ENCODE peak calls at places on chromosomes 7 and 10, in four cellular contexts. One of them, this sample, is unnamed.

GRCh38 chr10:46296629-46297275 is 10.0 kb downstream of the ANTXRL start:
- DNase-seq in A549: no peak
- DNase-seq in HepG2: no peak
- DNase-seq in cardiac muscle cell: no peak
- DNase-seq in this sample: no peak

GRCh38 chr7:96169439-96169838 is 152.5 kb downstream of the SLC25A13 start:
- DNase-seq in A549: no peak
- DNase-seq in HepG2: no peak
- DNase-seq in cardiac muscle cell: no peak
- DNase-seq in this sample: peak; percentile 53

GRCh38 chr10:47261121-47261520 is 38.9 kb upstream of the GDF10 start:
- DNase-seq in A549: no peak
- DNase-seq in HepG2: no peak
- DNase-seq in cardiac muscle cell: no peak
- DNase-seq in this sample: no peak

GRCh38 chr10:27724287-27724686 is 21.3 kb downstream of the MKX start:
- DNase-seq in A549: no peak
- DNase-seq in HepG2: no peak
- DNase-seq in cardiac muscle cell: peak; percentile 22
- DNase-seq in this sample: no peak

GRCh38 chr10:70355234-70356021 is 27.0 kb downstream of the LRRC20 start:
- DNase-seq in A549: no peak
- DNase-seq in HepG2: no peak
- DNase-seq in cardiac muscle cell: no peak
- DNase-seq in this sample: no peak

GRCh38 chr10:119022846-119023552 is 6.5 kb upstream of the NANOS1 start:
- DNase-seq in A549: no peak
- DNase-seq in HepG2: no peak
- DNase-seq in cardiac muscle cell: no peak
- DNase-seq in this sample: no peak

GRCh38 chr10:80582561-80582960 is 44.9 kb downstream of the SH2D4B start:
- DNase-seq in A549: no peak
- DNase-seq in HepG2: no peak
- DNase-seq in cardiac muscle cell: no peak
- DNase-seq in this sample: no peak

GRCh38 chr7:18109762-18110161 is 82.1 kb upstream of the PRPS1L1 start:
- DNase-seq in A549: no peak
- DNase-seq in HepG2: no peak
- DNase-seq in cardiac muscle cell: no peak
- DNase-seq in this sample: no peak

GRCh38 chr7:83410989-83411591 is 237.8 kb downstream of the SEMA3E start:
- DNase-seq in A549: peak; percentile 63
- DNase-seq in HepG2: peak; percentile 28
- DNase-seq in cardiac muscle cell: peak; percentile 61
- DNase-seq in this sample: peak; percentile 15

GRCh38 chr10:49404321-49404878 is 8.5 kb upstream of the DRGX start:
- DNase-seq in A549: no peak
- DNase-seq in HepG2: no peak
- DNase-seq in cardiac muscle cell: no peak
- DNase-seq in this sample: no peak

GRCh38 chr7:27890205-27890849 is 150.4 kb downstream of the TAX1BP1 start:
- DNase-seq in A549: no peak
- DNase-seq in HepG2: no peak
- DNase-seq in cardiac muscle cell: no peak
- DNase-seq in this sample: no peak

GRCh38 chr7:27885652-27886051 is 145.7 kb downstream of the TAX1BP1 start:
- DNase-seq in A549: no peak
- DNase-seq in HepG2: no peak
- DNase-seq in cardiac muscle cell: no peak
- DNase-seq in this sample: no peak

GRCh38 chr7:27895553-27895952 is 155.6 kb downstream of the TAX1BP1 start:
- DNase-seq in A549: no peak
- DNase-seq in HepG2: no peak
- DNase-seq in cardiac muscle cell: no peak
- DNase-seq in this sample: no peak

DNA sequence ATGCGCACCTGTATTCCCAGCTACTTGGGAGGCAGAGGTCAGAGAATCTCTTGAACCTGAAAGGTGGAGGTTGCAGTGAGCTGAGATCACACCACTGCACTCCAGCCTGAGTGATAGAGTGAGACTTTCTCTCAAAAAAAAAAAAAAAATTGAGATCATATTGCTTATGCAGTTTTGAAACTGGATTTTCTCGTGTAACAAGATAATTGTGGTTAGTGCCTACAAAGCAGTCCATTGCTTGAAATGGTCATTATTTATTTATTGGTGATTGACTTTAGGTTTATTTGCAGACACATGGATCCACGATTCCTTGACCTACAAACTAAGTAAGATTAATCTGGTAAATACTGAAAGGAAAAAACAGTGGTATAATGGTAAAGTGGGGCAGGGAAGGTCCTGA is 149.8 kb downstream of the TAX1BP1 start:
- DNase-seq in A549: no peak
- DNase-seq in HepG2: no peak
- DNase-seq in cardiac muscle cell: no peak
- DNase-seq in this sample: no peak
- H3K4me3 ChIP-seq in A549: no peak overlapping the region
- H3K4me3 ChIP-seq in HepG2: no peak overlapping the region
- H3K4me3 ChIP-seq in cardiac muscle cell: no peak overlapping the region
- H3K4me3 ChIP-seq in this sample: no peak overlapping the region

GRCh38 chr7:2840458-2840857 is 3.6 kb downstream of the GNA12 start:
- DNase-seq in A549: no peak
- DNase-seq in HepG2: no peak
- DNase-seq in cardiac muscle cell: no peak
- DNase-seq in this sample: no peak

GRCh38 chr7:2843711-2844152 is 376 bp downstream of the GNA12 start:
- DNase-seq in A549: peak; percentile 31
- DNase-seq in HepG2: no peak
- DNase-seq in cardiac muscle cell: no peak
- DNase-seq in this sample: peak; percentile 46

GRCh38 chr7:2843191-2843685 is 870 bp downstream of the GNA12 start:
- DNase-seq in A549: no peak
- DNase-seq in HepG2: no peak
- DNase-seq in cardiac muscle cell: no peak
- DNase-seq in this sample: no peak

GRCh38 chr7:2844153-2845077 is at the start of gene GNA12:
- DNase-seq in A549: peak; percentile 98
- DNase-seq in HepG2: peak; percentile 98
- DNase-seq in cardiac muscle cell: peak; percentile 99
- DNase-seq in this sample: peak; percentile 99

GRCh38 chr7:2841907-2842306 is 2.2 kb downstream of the GNA12 start:
- DNase-seq in A549: no peak
- DNase-seq in HepG2: no peak
- DNase-seq in cardiac muscle cell: no peak
- DNase-seq in this sample: no peak
- TF ChIP-seq CTCF in A549: no peak
- TF ChIP-seq CTCF in HepG2: no peak
- TF ChIP-seq CTCF in cardiac muscle cell: no peak
- TF ChIP-seq CTCF in this sample: no peak

GRCh38 chr7:71566376-71566775 is 434.4 kb downstream of the GALNT17 start:
- DNase-seq in A549: no peak
- DNase-seq in HepG2: no peak
- DNase-seq in cardiac muscle cell: no peak
- DNase-seq in this sample: no peak

GRCh38 chr7:71566991-71567390 is 435.0 kb downstream of the GALNT17 start:
- DNase-seq in A549: no peak
- DNase-seq in HepG2: no peak
- DNase-seq in cardiac muscle cell: no peak
- DNase-seq in this sample: no peak

GRCh38 chr7:71559214-71559613 is 427.3 kb downstream of the GALNT17 start:
- DNase-seq in A549: no peak
- DNase-seq in HepG2: no peak
- DNase-seq in cardiac muscle cell: no peak
- DNase-seq in this sample: no peak

GRCh38 chr7:71558806-71559205 is 426.9 kb downstream of the GALNT17 start:
- DNase-seq in A549: no peak
- DNase-seq in HepG2: no peak
- DNase-seq in cardiac muscle cell: no peak
- DNase-seq in this sample: no peak

DNA sequence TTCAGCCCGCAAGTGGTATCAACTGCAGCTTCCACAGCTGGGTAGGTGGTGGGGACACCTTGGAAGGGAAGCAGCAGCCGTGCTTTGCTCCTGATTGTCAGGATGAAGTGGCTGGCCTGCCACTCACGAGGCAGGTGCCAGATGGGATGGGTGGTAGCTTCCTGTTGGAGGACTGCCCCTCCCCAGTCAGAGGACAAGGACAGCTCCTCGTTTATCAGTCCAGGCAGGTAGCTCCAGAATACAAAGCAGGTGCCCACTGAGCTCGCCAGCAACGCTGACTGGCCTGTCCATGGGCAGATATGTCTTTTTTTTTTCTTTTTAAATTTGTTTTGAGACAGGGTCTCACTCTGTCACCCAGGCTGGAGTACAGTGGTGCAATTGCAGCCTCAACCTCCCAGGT is 431.3 kb downstream of the GALNT17 start:
- DNase-seq in A549: no peak
- DNase-seq in HepG2: no peak
- DNase-seq in cardiac muscle cell: no peak
- DNase-seq in this sample: no peak
- H3K4me1 ChIP-seq in A549: no peaks in the 10 kb centered on the region
- H3K4me1 ChIP-seq in HepG2: no peaks in the 10 kb centered on the region
- H3K4me1 ChIP-seq in cardiac muscle cell: no peaks in the 10 kb centered on the region
- H3K4me1 ChIP-seq in this sample: no peaks in the 10 kb centered on the region

GRCh38 chr10:131750973-131751826 is 149.6 kb upstream of the PPP2R2D start:
- DNase-seq in A549: no peak
- DNase-seq in HepG2: peak; percentile 31
- DNase-seq in cardiac muscle cell: no peak
- DNase-seq in this sample: no peak

GRCh38 chr10:131748831-131749766 is 151.7 kb upstream of the PPP2R2D start:
- DNase-seq in A549: no peak
- DNase-seq in HepG2: peak; percentile 58
- DNase-seq in cardiac muscle cell: no peak
- DNase-seq in this sample: peak; percentile 95

GRCh38 chr10:131750171-131750895 is 150.5 kb upstream of the PPP2R2D start:
- DNase-seq in A549: no peak
- DNase-seq in HepG2: no peak
- DNase-seq in cardiac muscle cell: no peak
- DNase-seq in this sample: no peak

GRCh38 chr10:131748191-131748590 is 152.6 kb upstream of the PPP2R2D start:
- DNase-seq in A549: no peak
- DNase-seq in HepG2: no peak
- DNase-seq in cardiac muscle cell: no peak
- DNase-seq in this sample: no peak

GRCh38 chr10:131749767-131750142 is 151.1 kb upstream of the PPP2R2D start:
- DNase-seq in A549: no peak
- DNase-seq in HepG2: no peak
- DNase-seq in cardiac muscle cell: no peak
- DNase-seq in this sample: no peak
- H3K4me3 ChIP-seq in A549: no peak overlapping the region
- H3K4me3 ChIP-seq in HepG2: no peak overlapping the region
- H3K4me3 ChIP-seq in cardiac muscle cell: no peak overlapping the region
- H3K4me3 ChIP-seq in this sample: no peak overlapping the region

This sample was measured in Caco-2.